ENCODE peak calls at places on chromosomes 11 and 22, in eight cellular contexts. One of them, this sample, is unnamed. For H3K4me1, the result is how much of the 10 kb centered on the place peaks cover.

GRCh38 chr22:33524511-33525270 is 395.6 kb downstream of the LARGE1 start:
- DNase-seq in neural progenitor cell: no peak
- DNase-seq in H9: no peak
- DNase-seq in K562: no peak
- DNase-seq in thoracic aorta: no peak
- DNase-seq in A673: no peak
- DNase-seq in adipocyte: no peak
- DNase-seq in RWPE2: no peak
- DNase-seq in this sample: no peak

GRCh38 chr11:66877585-66877984 is 20.7 kb downstream of the LRFN4 start:
- DNase-seq in RWPE2: no peak
- DNase-seq in H9: no peak
- DNase-seq in K562: no peak
- DNase-seq in A673: no peak
- DNase-seq in adipocyte: peak
- DNase-seq in thoracic aorta: no peak
- DNase-seq in neural progenitor cell: no peak
- DNase-seq in this sample: no peak

GRCh38 chr22:23783496-23784167 is 3.1 kb upstream of the SMARCB1 start:
- DNase-seq in K562: no peak
- DNase-seq in adipocyte: no peak
- DNase-seq in thoracic aorta: no peak
- DNase-seq in A673: no peak
- DNase-seq in H9: no peak
- DNase-seq in RWPE2: no peak
- DNase-seq in neural progenitor cell: no peak
- DNase-seq in this sample: no peak

GRCh38 chr11:3231851-3232744 is at the start of gene MRGPRE:
- DNase-seq in RWPE2: no peak
- DNase-seq in A673: no peak
- DNase-seq in K562: peak
- DNase-seq in adipocyte: no peak
- DNase-seq in thoracic aorta: no peak
- DNase-seq in H9: peak
- DNase-seq in neural progenitor cell: no peak
- DNase-seq in this sample: peak

GRCh38 chr11:58900479-58901420 is 38.5 kb upstream of the GLYATL1 start:
- DNase-seq in RWPE2: no peak
- DNase-seq in H9: peak
- DNase-seq in thoracic aorta: no peak
- DNase-seq in neural progenitor cell: peak
- DNase-seq in A673: peak
- DNase-seq in adipocyte: peak
- DNase-seq in K562: peak
- DNase-seq in this sample: peak

GRCh38 chr11:121291896-121292502 is 572 bp upstream of the SC5D start:
- DNase-seq in H9: peak
- DNase-seq in thoracic aorta: no peak
- DNase-seq in A673: no peak
- DNase-seq in neural progenitor cell: no peak
- DNase-seq in adipocyte: peak
- DNase-seq in RWPE2: no peak
- DNase-seq in K562: no peak
- DNase-seq in this sample: peak

GRCh38 chr11:2694995-2695939 is 4.5 kb downstream of the KCNQ1OT1 start:
- DNase-seq in A673: no peak
- DNase-seq in H9: peak
- DNase-seq in adipocyte: no peak
- DNase-seq in RWPE2: peak
- DNase-seq in thoracic aorta: no peak
- DNase-seq in neural progenitor cell: no peak
- DNase-seq in K562: no peak
- DNase-seq in this sample: no peak

GRCh38 chr22:36691488-36691887 is 12.1 kb downstream of the CACNG2 start:
- DNase-seq in K562: no peak
- DNase-seq in neural progenitor cell: no peak
- DNase-seq in thoracic aorta: no peak
- DNase-seq in RWPE2: no peak
- DNase-seq in A673: no peak
- DNase-seq in H9: no peak
- DNase-seq in adipocyte: no peak
- DNase-seq in this sample: no peak

GRCh38 chr22:19885841-19886592 is 31.3 kb upstream of the GNB1L start:
- DNase-seq in adipocyte: no peak
- DNase-seq in RWPE2: peak
- DNase-seq in neural progenitor cell: no peak
- DNase-seq in thoracic aorta: no peak
- DNase-seq in A673: no peak
- DNase-seq in H9: no peak
- DNase-seq in K562: no peak
- DNase-seq in this sample: no peak

GRCh38 chr11:2310073-2310785 is 8.4 kb downstream of the TSPAN32 start:
- DNase-seq in neural progenitor cell: no peak
- DNase-seq in adipocyte: no peak
- DNase-seq in A673: no peak
- DNase-seq in thoracic aorta: no peak
- DNase-seq in K562: no peak
- DNase-seq in H9: no peak
- DNase-seq in RWPE2: peak
- DNase-seq in this sample: no peak

GRCh38 chr11:100459791-100460190 is 227.3 kb upstream of the ARHGAP42 start:
- DNase-seq in neural progenitor cell: no peak
- DNase-seq in RWPE2: no peak
- DNase-seq in H9: no peak
- DNase-seq in K562: no peak
- DNase-seq in adipocyte: no peak
- DNase-seq in A673: peak
- DNase-seq in thoracic aorta: no peak
- DNase-seq in this sample: no peak

DNA sequence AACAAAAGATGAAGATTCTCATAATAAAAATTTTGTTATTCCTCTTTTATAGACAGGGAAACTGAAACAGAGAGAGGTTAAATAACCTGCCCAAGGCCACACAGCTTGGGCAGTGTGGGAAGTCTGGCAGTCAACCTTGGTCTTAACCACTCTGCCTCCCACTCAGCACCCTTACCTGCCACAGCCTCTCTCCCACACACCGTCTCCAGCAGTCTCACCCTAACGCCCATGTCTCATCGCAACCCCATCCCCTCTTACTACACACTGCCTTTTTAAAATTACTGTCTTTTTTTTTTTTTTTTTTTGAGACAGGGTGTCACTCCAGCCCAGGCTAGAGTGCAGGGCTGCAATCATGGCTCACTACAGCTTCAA is 25.0 kb downstream of the ARRB1 start:
- DNase-seq in thoracic aorta: no peak
- DNase-seq in A673: no peak
- DNase-seq in neural progenitor cell: no peak
- DNase-seq in H9: no peak
- DNase-seq in adipocyte: no peak
- DNase-seq in RWPE2: no peak
- DNase-seq in K562: no peak
- DNase-seq in this sample: no peak
- H3K4me1 ChIP-seq in thoracic aorta: under half
- H3K4me1 ChIP-seq in A673: under half
- H3K4me1 ChIP-seq in neural progenitor cell: under half
- H3K4me1 ChIP-seq in H9: under half
- H3K4me1 ChIP-seq in adipocyte: under half
- H3K4me1 ChIP-seq in RWPE2: under half
- H3K4me1 ChIP-seq in K562: under half
- H3K4me1 ChIP-seq in this sample: under half

GRCh38 chr22:17698948-17699347 is 60.4 kb downstream of the BCL2L13 start:
- DNase-seq in neural progenitor cell: no peak
- DNase-seq in A673: no peak
- DNase-seq in H9: no peak
- DNase-seq in K562: no peak
- DNase-seq in thoracic aorta: no peak
- DNase-seq in adipocyte: no peak
- DNase-seq in RWPE2: no peak
- DNase-seq in this sample: no peak

GRCh38 chr22:17695986-17696385 is 57.4 kb downstream of the BCL2L13 start:
- DNase-seq in neural progenitor cell: no peak
- DNase-seq in A673: no peak
- DNase-seq in K562: no peak
- DNase-seq in adipocyte: peak
- DNase-seq in RWPE2: no peak
- DNase-seq in thoracic aorta: no peak
- DNase-seq in H9: no peak
- DNase-seq in this sample: no peak

GRCh38 chr22:17692841-17693240 is 54.3 kb downstream of the BCL2L13 start:
- DNase-seq in neural progenitor cell: no peak
- DNase-seq in K562: no peak
- DNase-seq in RWPE2: no peak
- DNase-seq in A673: no peak
- DNase-seq in H9: no peak
- DNase-seq in thoracic aorta: no peak
- DNase-seq in adipocyte: no peak
- DNase-seq in this sample: no peak

GRCh38 chr22:17694752-17695151 is 56.2 kb downstream of the BCL2L13 start:
- DNase-seq in neural progenitor cell: no peak
- DNase-seq in adipocyte: no peak
- DNase-seq in A673: no peak
- DNase-seq in RWPE2: no peak
- DNase-seq in thoracic aorta: no peak
- DNase-seq in K562: no peak
- DNase-seq in H9: no peak
- DNase-seq in this sample: no peak

DNA sequence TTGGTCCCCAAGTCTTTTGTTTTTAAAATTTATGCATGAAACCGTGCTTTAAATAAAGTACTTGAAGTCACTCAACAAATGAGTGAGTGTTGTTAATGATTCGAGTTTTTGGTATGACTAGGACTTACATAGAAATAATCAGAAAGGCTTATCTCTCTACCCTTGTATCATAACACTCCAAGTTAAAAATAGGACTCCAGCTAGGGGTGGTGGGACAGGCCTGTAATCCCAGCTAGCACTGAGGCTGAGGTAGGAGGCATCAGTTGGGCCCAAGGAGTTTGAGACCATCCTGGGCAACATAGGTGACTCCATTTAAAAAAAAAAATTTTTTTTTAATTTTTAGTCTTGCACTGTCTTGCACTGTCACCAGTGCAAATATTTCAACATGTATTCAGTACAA is 55.6 kb downstream of the BCL2L13 start:
- DNase-seq in RWPE2: no peak
- DNase-seq in H9: no peak
- DNase-seq in adipocyte: no peak
- DNase-seq in A673: no peak
- DNase-seq in neural progenitor cell: no peak
- DNase-seq in K562: no peak
- DNase-seq in thoracic aorta: no peak
- DNase-seq in this sample: no peak
- H3K4me1 ChIP-seq in RWPE2: under half
- H3K4me1 ChIP-seq in H9: under half
- H3K4me1 ChIP-seq in adipocyte: under half
- H3K4me1 ChIP-seq in A673: under half
- H3K4me1 ChIP-seq in neural progenitor cell: under half
- H3K4me1 ChIP-seq in K562: under half
- H3K4me1 ChIP-seq in thoracic aorta: under half
- H3K4me1 ChIP-seq in this sample: under half

DNA sequence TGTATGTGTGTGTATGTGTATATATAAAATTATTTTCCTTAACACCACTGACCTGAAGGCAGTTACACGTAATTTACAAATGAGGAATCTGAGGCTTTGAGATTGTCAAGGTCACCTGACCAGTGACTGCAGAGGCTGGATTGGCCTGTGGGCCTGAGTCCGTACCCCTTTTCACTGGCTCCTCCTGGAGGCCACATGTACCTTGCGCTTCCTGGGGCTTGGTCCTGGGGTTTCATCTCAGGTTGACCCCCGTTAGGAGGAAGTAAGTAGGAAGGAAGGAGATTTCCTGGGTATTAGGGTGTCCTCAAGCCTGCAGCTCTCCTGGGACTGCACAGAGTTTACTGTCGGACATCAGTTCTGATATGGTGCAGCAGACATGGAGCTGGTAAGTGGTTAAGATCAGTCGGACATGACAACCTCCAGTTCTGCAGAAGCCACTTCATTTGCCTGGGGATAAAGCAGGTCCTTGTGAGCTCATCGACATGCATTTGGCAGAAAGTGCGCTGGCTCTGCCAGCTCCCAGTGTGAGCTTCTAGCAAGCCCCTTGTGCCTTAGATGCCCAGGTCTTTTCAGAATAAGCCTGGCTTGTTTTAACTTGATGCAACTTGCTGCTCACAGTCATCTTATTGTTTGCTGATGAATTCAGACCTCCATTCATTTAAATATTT is 36.6 kb downstream of the ST3GAL4 start:
- DNase-seq in adipocyte: no peak
- DNase-seq in neural progenitor cell: peak
- DNase-seq in K562: peak
- DNase-seq in H9: peak
- DNase-seq in thoracic aorta: no peak
- DNase-seq in RWPE2: no peak
- DNase-seq in A673: peak
- DNase-seq in this sample: no peak
- H3K4me1 ChIP-seq in adipocyte: under half
- H3K4me1 ChIP-seq in neural progenitor cell: under half
- H3K4me1 ChIP-seq in K562: under half
- H3K4me1 ChIP-seq in H9: under half
- H3K4me1 ChIP-seq in thoracic aorta: under half
- H3K4me1 ChIP-seq in RWPE2: under half
- H3K4me1 ChIP-seq in A673: under half
- H3K4me1 ChIP-seq in this sample: under half

GRCh38 chr11:123187221-123187620 is 7.8 kb downstream of the CLMP start:
- DNase-seq in neural progenitor cell: no peak
- DNase-seq in RWPE2: no peak
- DNase-seq in thoracic aorta: no peak
- DNase-seq in K562: no peak
- DNase-seq in adipocyte: no peak
- DNase-seq in H9: no peak
- DNase-seq in A673: no peak
- DNase-seq in this sample: no peak

GRCh38 chr11:123186291-123186690 is 8.8 kb downstream of the CLMP start:
- DNase-seq in thoracic aorta: no peak
- DNase-seq in neural progenitor cell: no peak
- DNase-seq in K562: no peak
- DNase-seq in RWPE2: no peak
- DNase-seq in adipocyte: no peak
- DNase-seq in A673: no peak
- DNase-seq in H9: no peak
- DNase-seq in this sample: no peak

GRCh38 chr11:123190504-123190903 is 4.5 kb downstream of the CLMP start:
- DNase-seq in thoracic aorta: no peak
- DNase-seq in adipocyte: no peak
- DNase-seq in RWPE2: no peak
- DNase-seq in H9: no peak
- DNase-seq in K562: no peak
- DNase-seq in A673: no peak
- DNase-seq in neural progenitor cell: no peak
- DNase-seq in this sample: no peak

GRCh38 chr11:123187670-123188507 is 7.2 kb downstream of the CLMP start:
- DNase-seq in A673: peak
- DNase-seq in RWPE2: no peak
- DNase-seq in thoracic aorta: no peak
- DNase-seq in neural progenitor cell: peak
- DNase-seq in adipocyte: peak
- DNase-seq in K562: no peak
- DNase-seq in H9: no peak
- DNase-seq in this sample: no peak

GRCh38 chr11:123188508-123189165 is 6.4 kb downstream of the CLMP start:
- DNase-seq in K562: no peak
- DNase-seq in H9: no peak
- DNase-seq in adipocyte: peak
- DNase-seq in RWPE2: no peak
- DNase-seq in thoracic aorta: no peak
- DNase-seq in A673: peak
- DNase-seq in neural progenitor cell: peak
- DNase-seq in this sample: no peak
- H3K4me1 ChIP-seq in K562: under half
- H3K4me1 ChIP-seq in H9: under half
- H3K4me1 ChIP-seq in adipocyte: half or more
- H3K4me1 ChIP-seq in RWPE2: half or more
- H3K4me1 ChIP-seq in thoracic aorta: under half
- H3K4me1 ChIP-seq in A673: under half
- H3K4me1 ChIP-seq in neural progenitor cell: under half
- H3K4me1 ChIP-seq in this sample: under half